ENCODE peak calls at places on chromosomes 7 and 10, in six cellular contexts. One of them, this sample, is unnamed.

GRCh38 chr7:133299620-133300019 is 46.7 kb downstream of the EXOC4 start:
- DNase-seq in AG04450: no peak
- DNase-seq in fibroblast of the aortic adventitia: no peak
- DNase-seq in AG09309: no peak
- DNase-seq in left lung: no peak
- DNase-seq in lower leg skin: no peak
- DNase-seq in this sample: no peak

GRCh38 chr10:90407116-90407515 is 450.7 kb downstream of the HTR7 start:
- DNase-seq in fibroblast of the aortic adventitia: no peak
- DNase-seq in AG09309: no peak
- DNase-seq in left lung: no peak
- DNase-seq in AG04450: no peak
- DNase-seq in lower leg skin: no peak
- DNase-seq in this sample: no peak

GRCh38 chr7:138204285-138204988 is 128.2 kb downstream of the AKR1D1 start:
- DNase-seq in AG04450: no peak
- DNase-seq in lower leg skin: no peak
- DNase-seq in AG09309: no peak
- DNase-seq in fibroblast of the aortic adventitia: no peak
- DNase-seq in left lung: no peak
- DNase-seq in this sample: no peak

GRCh38 chr10:127694580-127695193 is 42.3 kb upstream of the FOXI2 start:
- DNase-seq in AG09309: no peak
- DNase-seq in fibroblast of the aortic adventitia: no peak
- DNase-seq in AG04450: no peak
- DNase-seq in left lung: no peak
- DNase-seq in lower leg skin: no peak
- DNase-seq in this sample: no peak

GRCh38 chr10:7397636-7398035 is 13.2 kb downstream of the SFMBT2 start:
- DNase-seq in left lung: no peak
- DNase-seq in AG04450: no peak
- DNase-seq in fibroblast of the aortic adventitia: no peak
- DNase-seq in lower leg skin: no peak
- DNase-seq in AG09309: no peak
- DNase-seq in this sample: no peak

GRCh38 chr10:129877773-129878371 is 86.2 kb downstream of the EBF3 start:
- DNase-seq in fibroblast of the aortic adventitia: peak
- DNase-seq in left lung: no peak
- DNase-seq in lower leg skin: no peak
- DNase-seq in AG04450: no peak
- DNase-seq in AG09309: no peak
- DNase-seq in this sample: no peak

GRCh38 chr7:85287126-85287825 is 100.4 kb upstream of the SEMA3D start:
- DNase-seq in left lung: no peak
- DNase-seq in AG04450: no peak
- DNase-seq in lower leg skin: peak
- DNase-seq in AG09309: peak
- DNase-seq in fibroblast of the aortic adventitia: peak
- DNase-seq in this sample: no peak

GRCh38 chr7:139482662-139483466 is 609 bp downstream of the KLRG2 start:
- DNase-seq in fibroblast of the aortic adventitia: no peak
- DNase-seq in AG09309: no peak
- DNase-seq in lower leg skin: no peak
- DNase-seq in left lung: peak
- DNase-seq in AG04450: no peak
- DNase-seq in this sample: peak

GRCh38 chr10:14859775-14860174 is 18.9 kb upstream of the SUV39H2 start:
- DNase-seq in fibroblast of the aortic adventitia: peak
- DNase-seq in lower leg skin: no peak
- DNase-seq in left lung: no peak
- DNase-seq in AG04450: no peak
- DNase-seq in AG09309: no peak
- DNase-seq in this sample: no peak

GRCh38 chr7:131326576-131326975 is 1.1 kb upstream of the MKLN1 start:
- DNase-seq in AG04450: no peak
- DNase-seq in fibroblast of the aortic adventitia: no peak
- DNase-seq in left lung: no peak
- DNase-seq in lower leg skin: no peak
- DNase-seq in AG09309: no peak
- DNase-seq in this sample: no peak

GRCh38 chr10:51147644-51148399 is 73.5 kb downstream of the PRKG1 start:
- DNase-seq in fibroblast of the aortic adventitia: no peak
- DNase-seq in AG09309: no peak
- DNase-seq in left lung: no peak
- DNase-seq in AG04450: no peak
- DNase-seq in lower leg skin: no peak
- DNase-seq in this sample: no peak

GRCh38 chr10:63554666-63555065 is 33.5 kb downstream of the REEP3 start:
- DNase-seq in AG04450: peak
- DNase-seq in left lung: peak
- DNase-seq in AG09309: peak
- DNase-seq in lower leg skin: no peak
- DNase-seq in fibroblast of the aortic adventitia: peak
- DNase-seq in this sample: no peak

GRCh38 chr10:100970076-100970913 is 991 bp downstream of the SEMA4G start:
- DNase-seq in left lung: no peak
- DNase-seq in AG09309: no peak
- DNase-seq in fibroblast of the aortic adventitia: no peak
- DNase-seq in lower leg skin: no peak
- DNase-seq in AG04450: no peak
- DNase-seq in this sample: no peak

GRCh38 chr10:23556727-23557440 is 118.0 kb downstream of the OTUD1 start:
- DNase-seq in AG04450: no peak
- DNase-seq in AG09309: peak
- DNase-seq in lower leg skin: no peak
- DNase-seq in fibroblast of the aortic adventitia: peak
- DNase-seq in left lung: no peak
- DNase-seq in this sample: no peak

GRCh38 chr7:18126274-18126673 is 98.6 kb upstream of the PRPS1L1 start:
- DNase-seq in AG04450: no peak
- DNase-seq in lower leg skin: no peak
- DNase-seq in fibroblast of the aortic adventitia: no peak
- DNase-seq in left lung: no peak
- DNase-seq in AG09309: no peak
- DNase-seq in this sample: no peak

DNA sequence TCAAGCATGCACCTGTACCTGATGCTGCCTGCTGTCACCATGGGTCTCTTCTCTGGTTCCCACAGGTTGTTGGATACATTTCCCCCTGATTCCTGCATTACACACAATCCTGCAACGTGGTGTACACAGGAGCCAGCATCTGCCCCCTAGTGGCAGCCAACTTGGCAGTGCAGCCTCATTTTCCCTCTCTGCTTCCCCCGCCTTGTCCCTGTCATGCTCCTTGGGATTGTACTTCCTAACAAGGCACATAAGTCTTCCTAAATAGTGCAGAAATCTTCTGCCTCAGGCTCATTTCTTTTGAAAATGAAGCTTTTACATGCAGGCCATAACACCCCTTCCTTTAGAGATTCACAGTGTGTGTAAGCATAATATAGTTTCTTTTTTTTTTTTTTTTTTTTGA is 387.5 kb downstream of the CCSER2 start:
- DNase-seq in lower leg skin: no peak
- DNase-seq in AG04450: no peak
- DNase-seq in fibroblast of the aortic adventitia: no peak
- DNase-seq in AG09309: no peak
- DNase-seq in left lung: no peak
- DNase-seq in this sample: no peak
- TF ChIP-seq CTCF in lower leg skin: no peak
- TF ChIP-seq CTCF in AG04450: peak
- TF ChIP-seq CTCF in fibroblast of the aortic adventitia: no peak
- TF ChIP-seq CTCF in AG09309: peak
- TF ChIP-seq CTCF in left lung: peak
- TF ChIP-seq CTCF in this sample: no peak

GRCh38 chr7:31646969-31647368 is 40.0 kb upstream of the PPP1R17 start:
- DNase-seq in AG09309: no peak
- DNase-seq in fibroblast of the aortic adventitia: no peak
- DNase-seq in lower leg skin: no peak
- DNase-seq in left lung: no peak
- DNase-seq in AG04450: no peak
- DNase-seq in this sample: no peak

GRCh38 chr7:31642681-31643115 is 44.3 kb upstream of the PPP1R17 start:
- DNase-seq in lower leg skin: no peak
- DNase-seq in fibroblast of the aortic adventitia: no peak
- DNase-seq in AG09309: no peak
- DNase-seq in left lung: no peak
- DNase-seq in AG04450: no peak
- DNase-seq in this sample: no peak

GRCh38 chr7:31651800-31652326 is 35.2 kb upstream of the PPP1R17 start:
- DNase-seq in AG09309: no peak
- DNase-seq in left lung: no peak
- DNase-seq in lower leg skin: no peak
- DNase-seq in fibroblast of the aortic adventitia: no peak
- DNase-seq in AG04450: no peak
- DNase-seq in this sample: no peak

GRCh38 chr7:31651234-31651633 is 35.8 kb upstream of the PPP1R17 start:
- DNase-seq in AG04450: no peak
- DNase-seq in fibroblast of the aortic adventitia: no peak
- DNase-seq in left lung: no peak
- DNase-seq in AG09309: no peak
- DNase-seq in lower leg skin: no peak
- DNase-seq in this sample: no peak

GRCh38 chr7:31648288-31648687 is 38.7 kb upstream of the PPP1R17 start:
- DNase-seq in AG04450: no peak
- DNase-seq in AG09309: no peak
- DNase-seq in left lung: no peak
- DNase-seq in fibroblast of the aortic adventitia: no peak
- DNase-seq in lower leg skin: no peak
- DNase-seq in this sample: no peak
- TF ChIP-seq CTCF in AG04450: peak
- TF ChIP-seq CTCF in AG09309: no peak
- TF ChIP-seq CTCF in left lung: peak
- TF ChIP-seq CTCF in fibroblast of the aortic adventitia: peak
- TF ChIP-seq CTCF in lower leg skin: no peak
- TF ChIP-seq CTCF in this sample: no peak

DNA sequence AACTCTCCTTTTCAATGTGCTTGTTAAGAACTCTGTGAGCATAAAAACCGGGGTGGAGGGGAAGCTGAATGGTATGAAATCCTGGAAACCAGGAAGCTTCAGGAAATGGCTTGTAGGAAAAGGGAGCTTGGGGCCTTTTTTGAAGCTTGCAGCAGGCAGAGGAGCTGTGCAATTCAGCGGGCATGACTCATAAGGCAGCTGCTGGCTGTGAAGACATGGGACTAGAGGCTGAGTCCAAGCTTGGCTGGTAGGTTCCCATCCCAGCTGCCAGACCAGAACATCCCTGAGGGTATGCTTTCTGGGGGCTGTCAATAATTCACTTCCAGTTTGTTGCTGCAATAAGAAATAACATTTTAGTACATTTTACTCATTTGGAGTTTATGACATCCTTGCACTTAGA is 36.8 kb upstream of the CDC14C start:
- DNase-seq in fibroblast of the aortic adventitia: no peak
- DNase-seq in AG09309: no peak
- DNase-seq in left lung: no peak
- DNase-seq in AG04450: no peak
- DNase-seq in lower leg skin: peak
- DNase-seq in this sample: no peak
- TF ChIP-seq CTCF in fibroblast of the aortic adventitia: no peak
- TF ChIP-seq CTCF in AG09309: no peak
- TF ChIP-seq CTCF in left lung: no peak
- TF ChIP-seq CTCF in AG04450: no peak
- TF ChIP-seq CTCF in lower leg skin: no peak
- TF ChIP-seq CTCF in this sample: no peak

GRCh38 chr7:47847207-47847606 is 101.1 kb downstream of the PKD1L1 start:
- DNase-seq in fibroblast of the aortic adventitia: no peak
- DNase-seq in AG04450: no peak
- DNase-seq in lower leg skin: no peak
- DNase-seq in left lung: no peak
- DNase-seq in AG09309: no peak
- DNase-seq in this sample: no peak

DNA sequence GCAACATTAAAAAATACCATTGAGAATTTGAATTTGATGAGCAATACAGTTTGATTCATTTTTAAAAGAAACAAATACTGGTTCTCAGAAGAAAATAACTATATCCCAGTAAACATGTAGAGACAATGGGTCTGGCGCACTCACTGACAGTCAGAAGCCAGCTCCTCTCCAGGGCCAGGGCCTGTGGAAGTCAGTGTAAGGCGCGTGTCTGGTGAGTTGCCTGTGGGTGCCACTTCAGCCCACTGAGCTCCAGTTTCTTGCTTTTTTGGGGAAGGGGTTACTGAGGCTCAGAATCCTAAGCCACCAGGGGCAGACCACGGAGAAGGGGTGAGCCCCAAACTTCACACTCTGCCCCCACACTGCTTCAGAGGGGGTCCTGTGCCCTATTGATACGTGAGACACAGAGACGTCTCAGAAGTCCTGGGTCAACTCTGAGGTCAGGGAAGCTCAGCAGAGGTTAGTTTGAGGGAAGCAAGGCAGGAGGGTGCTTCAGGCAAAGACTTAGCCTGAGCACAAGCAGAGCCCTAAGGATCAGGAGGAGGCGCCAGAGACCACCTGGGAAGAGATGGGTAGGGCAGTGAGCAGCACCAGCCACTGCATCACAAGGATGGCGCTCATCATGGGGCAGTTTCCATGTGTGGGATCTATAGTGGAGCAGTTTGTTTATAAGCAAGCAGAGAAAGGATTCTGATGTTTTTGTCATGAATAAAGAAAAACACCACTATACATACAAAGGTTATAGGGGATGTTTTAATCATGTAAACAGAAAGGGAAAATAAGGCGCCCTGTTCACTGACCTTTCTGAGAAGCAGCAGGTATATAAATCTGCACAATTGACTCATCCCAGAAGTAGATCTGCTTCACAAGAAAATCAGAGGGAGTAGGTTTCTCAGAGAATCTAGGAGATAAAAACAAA is 95.7 kb downstream of the PKD1L1 start:
- DNase-seq in AG09309: no peak
- DNase-seq in AG04450: no peak
- DNase-seq in lower leg skin: no peak
- DNase-seq in left lung: no peak
- DNase-seq in fibroblast of the aortic adventitia: no peak
- DNase-seq in this sample: no peak
- TF ChIP-seq CTCF in AG09309: peak
- TF ChIP-seq CTCF in AG04450: peak
- TF ChIP-seq CTCF in lower leg skin: no peak
- TF ChIP-seq CTCF in left lung: no peak
- TF ChIP-seq CTCF in fibroblast of the aortic adventitia: peak
- TF ChIP-seq CTCF in this sample: no peak

This sample was measured in activated B cell treated with CpG ODN at 0.5 μM for 24 hours.